ENCODE peak calls at places on chromosomes 1 and 21, in five cellular contexts. One of them, this sample, is unnamed.

GRCh38 chr1:40316595-40317393 is at the start of gene COL9A2:
- DNase-seq in skeletal muscle cell: no peak
- DNase-seq in AML-193: no peak
- DNase-seq in LNCaP clone FGC: no peak
- DNase-seq in stomach: peak
- DNase-seq in this sample: no peak

GRCh38 chr1:202796670-202797069 is 11.6 kb downstream of the KDM5B start:
- DNase-seq in skeletal muscle cell: no peak
- DNase-seq in AML-193: no peak
- DNase-seq in LNCaP clone FGC: no peak
- DNase-seq in stomach: no peak
- DNase-seq in this sample: no peak

GRCh38 chr21:26851109-26851944 is 6.1 kb upstream of the ADAMTS1 start:
- DNase-seq in skeletal muscle cell: no peak
- DNase-seq in AML-193: no peak
- DNase-seq in LNCaP clone FGC: no peak
- DNase-seq in stomach: no peak
- DNase-seq in this sample: no peak

GRCh38 chr1:26923711-26924110 is 2.2 kb downstream of the NUDC start:
- DNase-seq in skeletal muscle cell: no peak
- DNase-seq in AML-193: no peak
- DNase-seq in LNCaP clone FGC: no peak
- DNase-seq in stomach: no peak
- DNase-seq in this sample: no peak

GRCh38 chr1:211731456-211732275 is 56.2 kb upstream of the NEK2 start:
- DNase-seq in skeletal muscle cell: no peak
- DNase-seq in AML-193: no peak
- DNase-seq in LNCaP clone FGC: no peak
- DNase-seq in stomach: no peak
- DNase-seq in this sample: no peak

GRCh38 chr1:247857069-247857985 is at the start of gene TRIM58:
- DNase-seq in skeletal muscle cell: no peak
- DNase-seq in AML-193: peak
- DNase-seq in LNCaP clone FGC: no peak
- DNase-seq in stomach: peak
- DNase-seq in this sample: peak

GRCh38 chr1:186442651-186443114 is 18.2 kb downstream of the PDC start:
- DNase-seq in skeletal muscle cell: peak
- DNase-seq in AML-193: peak
- DNase-seq in LNCaP clone FGC: no peak
- DNase-seq in stomach: no peak
- DNase-seq in this sample: no peak

GRCh38 chr21:42006765-42007164 is 3.4 kb downstream of the ZBTB21 start:
- DNase-seq in skeletal muscle cell: no peak
- DNase-seq in AML-193: no peak
- DNase-seq in LNCaP clone FGC: no peak
- DNase-seq in stomach: no peak
- DNase-seq in this sample: no peak

GRCh38 chr1:112964347-112964746 is 8.4 kb upstream of the SLC16A1 start:
- DNase-seq in skeletal muscle cell: no peak
- DNase-seq in AML-193: no peak
- DNase-seq in LNCaP clone FGC: no peak
- DNase-seq in stomach: no peak
- DNase-seq in this sample: no peak

GRCh38 chr1:245404952-245405351 is 250.2 kb downstream of the KIF26B start:
- DNase-seq in skeletal muscle cell: no peak
- DNase-seq in AML-193: no peak
- DNase-seq in LNCaP clone FGC: no peak
- DNase-seq in stomach: no peak
- DNase-seq in this sample: no peak

GRCh38 chr1:23854568-23854967 is 13.5 kb downstream of the FUCA1 start:
- DNase-seq in skeletal muscle cell: no peak
- DNase-seq in AML-193: no peak
- DNase-seq in LNCaP clone FGC: no peak
- DNase-seq in stomach: no peak
- DNase-seq in this sample: no peak

GRCh38 chr1:26079960-26080814 is 12.8 kb upstream of the TRIM63 start:
- DNase-seq in skeletal muscle cell: no peak
- DNase-seq in AML-193: no peak
- DNase-seq in LNCaP clone FGC: peak
- DNase-seq in stomach: no peak
- DNase-seq in this sample: no peak

GRCh38 chr1:199243423-199244061 is 604.7 kb downstream of the PTPRC start:
- DNase-seq in skeletal muscle cell: no peak
- DNase-seq in AML-193: peak
- DNase-seq in LNCaP clone FGC: no peak
- DNase-seq in stomach: peak
- DNase-seq in this sample: peak

GRCh38 chr1:58659516-58659915 is 40.3 kb downstream of the MYSM1 start:
- DNase-seq in skeletal muscle cell: no peak
- DNase-seq in AML-193: no peak
- DNase-seq in LNCaP clone FGC: no peak
- DNase-seq in stomach: no peak
- DNase-seq in this sample: no peak

GRCh38 chr1:55828031-55828430 is 612.9 kb upstream of the USP24 start:
- DNase-seq in skeletal muscle cell: no peak
- DNase-seq in AML-193: no peak
- DNase-seq in LNCaP clone FGC: no peak
- DNase-seq in stomach: no peak
- DNase-seq in this sample: no peak

GRCh38 chr1:107299521-107299920 is 158.7 kb downstream of the NTNG1 start:
- DNase-seq in skeletal muscle cell: no peak
- DNase-seq in AML-193: no peak
- DNase-seq in LNCaP clone FGC: no peak
- DNase-seq in stomach: no peak
- DNase-seq in this sample: no peak

GRCh38 chr1:56355918-56356317 is 223.4 kb downstream of the PLPP3 start:
- DNase-seq in skeletal muscle cell: no peak
- DNase-seq in AML-193: no peak
- DNase-seq in LNCaP clone FGC: no peak
- DNase-seq in stomach: no peak
- DNase-seq in this sample: no peak

GRCh38 chr1:174815036-174815435 is 184.7 kb upstream of the CACYBP start:
- DNase-seq in skeletal muscle cell: no peak
- DNase-seq in AML-193: no peak
- DNase-seq in LNCaP clone FGC: no peak
- DNase-seq in stomach: no peak
- DNase-seq in this sample: no peak

GRCh38 chr1:77900687-77901293 is 12.4 kb downstream of the NEXN start:
- DNase-seq in skeletal muscle cell: peak
- DNase-seq in AML-193: peak
- DNase-seq in LNCaP clone FGC: peak
- DNase-seq in stomach: no peak
- DNase-seq in this sample: peak

GRCh38 chr1:225480825-225481434 is 53.1 kb upstream of the LBR start:
- DNase-seq in skeletal muscle cell: no peak
- DNase-seq in AML-193: peak
- DNase-seq in LNCaP clone FGC: peak
- DNase-seq in stomach: peak
- DNase-seq in this sample: peak

GRCh38 chr1:230335861-230336549 is 90.1 kb downstream of the PGBD5 start:
- DNase-seq in skeletal muscle cell: peak
- DNase-seq in AML-193: no peak
- DNase-seq in LNCaP clone FGC: no peak
- DNase-seq in stomach: no peak
- DNase-seq in this sample: no peak

GRCh38 chr1:51410568-51411460 is 80.5 kb upstream of the TTC39A start:
- DNase-seq in skeletal muscle cell: no peak
- DNase-seq in AML-193: no peak
- DNase-seq in LNCaP clone FGC: no peak
- DNase-seq in stomach: no peak
- DNase-seq in this sample: no peak

GRCh38 chr1:153227810-153228209 is 10.4 kb downstream of the PRR9 start:
- DNase-seq in skeletal muscle cell: no peak
- DNase-seq in AML-193: no peak
- DNase-seq in LNCaP clone FGC: no peak
- DNase-seq in stomach: no peak
- DNase-seq in this sample: no peak

GRCh38 chr1:25760871-25761270 is 39.1 kb upstream of the SELENON start:
- DNase-seq in skeletal muscle cell: no peak
- DNase-seq in AML-193: no peak
- DNase-seq in LNCaP clone FGC: no peak
- DNase-seq in stomach: no peak
- DNase-seq in this sample: no peak

GRCh38 chr1:12619396-12620141 is 1.6 kb upstream of the DHRS3 start:
- DNase-seq in skeletal muscle cell: no peak
- DNase-seq in AML-193: peak
- DNase-seq in LNCaP clone FGC: peak
- DNase-seq in stomach: peak
- DNase-seq in this sample: peak

GRCh38 chr1:116335847-116336246 is 37.2 kb upstream of the ATP1A1 start:
- DNase-seq in skeletal muscle cell: no peak
- DNase-seq in AML-193: no peak
- DNase-seq in LNCaP clone FGC: no peak
- DNase-seq in stomach: no peak
- DNase-seq in this sample: peak

GRCh38 chr1:93817819-93818569 is 61.0 kb downstream of the DNTTIP2 start:
- DNase-seq in skeletal muscle cell: no peak
- DNase-seq in AML-193: no peak
- DNase-seq in LNCaP clone FGC: no peak
- DNase-seq in stomach: no peak
- DNase-seq in this sample: no peak

GRCh38 chr1:192675716-192676115 is 39.8 kb downstream of the RGS13 start:
- DNase-seq in skeletal muscle cell: no peak
- DNase-seq in AML-193: no peak
- DNase-seq in LNCaP clone FGC: no peak
- DNase-seq in stomach: no peak
- DNase-seq in this sample: no peak

This sample was measured in colonic mucosa.